ENCODE peak calls at places on chromosome 1, in nine cellular contexts. Q is CD8-positive, alpha-beta T cell; O is omental fat pad; I is lung microvascular endothelial cell; R is amniotic stem cell; K is heart right ventricle; T is stimulated activated CD8-positive, alpha-beta memory T cell treated with anti-CD3 and anti-CD28 coated beads, Interleukin-15, amount 100 ng/mL, for 4 hours; U is hypothalamus; D is transverse colon. F is an unnamed sample.

GRCh38 chr1:223739366-223740057 is 27.2 kb downstream of the CAPN2 start:
- DNase-seq in Q (no peak), O (no peak), I (peak), R (no peak), K (peak), T (no peak), U (no peak), D (peak), F (peak)

GRCh38 chr1:99659755-99660210 is 13.9 kb downstream of the PALMD start:
- DNase-seq in Q (no peak), O (no peak), I (peak), R (no peak), K (no peak), T (no peak), U (no peak), D (no peak), F (peak)

GRCh38 chr1:215888159-215888558 is 321.1 kb downstream of the KCTD3 start:
- DNase-seq in Q (no peak), O (no peak), I (no peak), R (no peak), K (no peak), T (no peak), U (no peak), D (no peak), F (no peak)

GRCh38 chr1:43597028-43597427 is 52.9 kb upstream of the KDM4A start:
- DNase-seq in Q (no peak), O (no peak), I (no peak), R (no peak), K (no peak), T (no peak), U (no peak), D (no peak), F (no peak)

GRCh38 chr1:228285661-228286504 is 78.0 kb downstream of the OBSCN start:
- DNase-seq in Q (no peak), O (no peak), I (no peak), R (no peak), K (no peak), T (no peak), U (no peak), D (peak), F (no peak)

GRCh38 chr1:239956230-239956629 is 135.5 kb upstream of the FMN2 start:
- DNase-seq in Q (no peak), O (no peak), I (no peak), R (no peak), K (no peak), T (no peak), U (no peak), D (no peak), F (no peak)

GRCh38 chr1:50110084-50110615 is 1.4 kb downstream of the ELAVL4 start:
- DNase-seq in Q (no peak), O (no peak), I (no peak), R (no peak), K (no peak), T (no peak), U (no peak), D (no peak), F (no peak)

GRCh38 chr1:53061859-53062714 is at the start of gene PODN:
- DNase-seq in Q (no peak), O (no peak), I (peak), R (no peak), K (no peak), T (no peak), U (no peak), D (no peak), F (peak)

GRCh38 chr1:183636334-183636682 is 725 bp upstream of the ARPC5 start:
- DNase-seq in Q (no peak), O (no peak), I (no peak), R (no peak), K (no peak), T (no peak), U (no peak), D (no peak), F (no peak)

GRCh38 chr1:58500036-58500435 is 46.5 kb downstream of the OMA1 start:
- DNase-seq in Q (no peak), O (no peak), I (peak), R (no peak), K (no peak), T (no peak), U (no peak), D (no peak), F (peak)

GRCh38 chr1:42567038-42567437 is 91.2 kb upstream of the PPIH start:
- DNase-seq in Q (no peak), O (no peak), I (no peak), R (no peak), K (no peak), T (no peak), U (no peak), D (no peak), F (no peak)

GRCh38 chr1:227888404-227889046 is 59.2 kb downstream of the WNT9A start:
- DNase-seq in Q (no peak), O (peak), I (no peak), R (no peak), K (no peak), T (no peak), U (no peak), D (no peak), F (no peak)

F was measured in dermis microvascular lymphatic vessel endothelial cell.